ENCODE peak calls at places on chromosome 14, in nine cellular contexts. K, Q, N, R, J, A, H, L and U are unnamed samples.

GRCh38 chr14:85527006-85527405 is 2.9 kb upstream of the FLRT2 start:
- DNase-seq in J (peak), H (no peak), L (no peak), N (no peak), K (no peak), A (peak), Q (no peak), R (no peak), U (no peak)

GRCh38 chr14:64060648-64061096 is 207.9 kb downstream of the SYNE2 start:
- DNase-seq in H (peak), A (peak), Q (peak), J (no peak), N (peak), K (no peak), R (no peak), L (no peak), U (no peak)

GRCh38 chr14:38209572-38210159 is 2.0 kb downstream of the SSTR1 start:
- DNase-seq in L (peak), J (no peak), N (no peak), Q (no peak), R (peak), K (no peak), H (peak), A (peak), U (no peak)

GRCh38 chr14:71651228-71651627 is 281.0 kb upstream of the RGS6 start:
- DNase-seq in K (peak), A (peak), Q (no peak), L (no peak), R (no peak), N (no peak), J (peak), H (peak), U (no peak)

GRCh38 chr14:47935332-47935731 is 259.9 kb upstream of the MDGA2 start:
- DNase-seq in A (no peak), L (no peak), J (no peak), K (no peak), R (no peak), H (no peak), N (no peak), Q (no peak), U (no peak)

GRCh38 chr14:64303471-64303917 is 9.3 kb upstream of the ESR2 start:
- DNase-seq in R (no peak), Q (peak), H (peak), A (peak), L (no peak), J (peak), N (peak), K (no peak), U (peak)

GRCh38 chr14:95291859-95292542 is 27.7 kb downstream of the CLMN start:
- DNase-seq in A (peak), N (no peak), J (peak), Q (no peak), K (peak), L (no peak), R (peak), H (peak), U (no peak)

GRCh38 chr14:51868405-51868804 is 8.0 kb downstream of the GNG2 start:
- DNase-seq in J (no peak), H (no peak), Q (no peak), R (no peak), N (no peak), A (no peak), K (no peak), L (no peak), U (no peak)

GRCh38 chr14:60251877-60252276 is 2.9 kb downstream of the PPM1A start:
- DNase-seq in J (no peak), Q (no peak), R (no peak), A (no peak), K (no peak), L (no peak), N (no peak), H (no peak), U (no peak)

GRCh38 chr14:20417250-20418186 is 4.2 kb upstream of the TEP1 start:
- DNase-seq in R (no peak), Q (no peak), K (no peak), N (no peak), J (no peak), H (no peak), A (no peak), L (no peak), U (no peak)

GRCh38 chr14:22563987-22564386 is 25.0 kb downstream of the DAD1 start:
- DNase-seq in N (peak), H (no peak), K (no peak), A (no peak), J (no peak), Q (no peak), R (no peak), L (no peak), U (peak)

GRCh38 chr14:83870556-83870955 is 1659.4 kb upstream of the FLRT2 start:
- DNase-seq in L (no peak), J (no peak), A (no peak), K (no peak), R (no peak), N (no peak), H (peak), Q (no peak), U (no peak)

GRCh38 chr14:100109594-100109955 is 44.4 kb downstream of the EVL start:
- DNase-seq in L (no peak), A (no peak), H (no peak), N (no peak), R (no peak), K (no peak), J (no peak), Q (no peak), U (no peak)

GRCh38 chr14:29461131-29461530 is 466.5 kb downstream of the PRKD1 start:
- DNase-seq in Q (no peak), N (no peak), J (no peak), R (no peak), K (no peak), L (no peak), A (no peak), H (no peak), U (no peak)

GRCh38 chr14:77615231-77616132 is 955 bp downstream of the SPTLC2 start:
- DNase-seq in K (no peak), A (peak), Q (peak), N (no peak), R (no peak), J (peak), H (no peak), L (no peak), U (no peak)

GRCh38 chr14:101478796-101479410 is 82.4 kb upstream of the DIO3 start:
- DNase-seq in L (peak), A (no peak), R (no peak), Q (no peak), J (no peak), K (no peak), H (no peak), N (no peak), U (no peak)

GRCh38 chr14:67837011-67837624 is 17.5 kb downstream of the RAD51B start:
- DNase-seq in Q (peak), J (peak), L (no peak), A (peak), K (peak), N (peak), R (no peak), H (peak), U (peak)

DNA sequence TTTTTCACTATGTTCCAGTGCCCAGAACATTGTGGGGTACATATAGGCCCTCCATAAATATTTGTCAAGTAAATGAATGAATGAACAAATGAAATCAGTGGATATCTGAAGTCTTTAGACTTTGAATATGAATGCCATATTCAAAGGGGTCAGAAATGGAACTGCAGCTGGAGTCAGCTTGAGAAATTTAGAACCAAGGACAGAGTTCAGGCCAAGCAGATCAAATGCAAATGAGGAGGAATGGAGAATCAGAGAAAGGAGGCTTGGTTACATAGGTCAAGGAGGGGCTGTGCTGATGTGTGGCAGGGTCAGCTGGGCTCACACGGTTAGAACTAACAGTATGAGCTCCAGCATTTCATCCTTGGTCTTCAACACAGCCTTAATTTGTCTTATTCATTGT is 104.0 kb upstream of the SEL1L start:
- DNase-seq in K (no peak), J (no peak), N (no peak), R (no peak), L (no peak), Q (no peak), H (no peak), A (no peak), U (no peak)
- H3K4me3 ChIP-seq in K (no peak), J (no peak), N (no peak), R (no peak), L (no peak), Q (no peak), H (no peak), A (no peak), U (no peak)

GRCh38 chr14:69429643-69430042 is 31.2 kb downstream of the SLC39A9 start:
- DNase-seq in K (no peak), R (no peak), H (no peak), J (no peak), N (no peak), L (no peak), A (no peak), Q (no peak), U (no peak)
- TF ChIP-seq CTCF in K (no peak), R (no peak), H (no peak), J (no peak), N (no peak), L (no peak), A (no peak), Q (no peak), U (no peak)

GRCh38 chr14:105126970-105127307 is 41.6 kb downstream of the JAG2 start:
- DNase-seq in Q (no peak), L (no peak), R (no peak), K (no peak), A (no peak), N (no peak), H (no peak), J (no peak), U (no peak)

GRCh38 chr14:105124837-105125222 is 43.7 kb downstream of the JAG2 start:
- DNase-seq in L (no peak), J (no peak), Q (no peak), H (no peak), N (no peak), R (no peak), K (no peak), A (no peak), U (no peak)

GRCh38 chr14:105123266-105123665 is 45.3 kb downstream of the JAG2 start:
- DNase-seq in L (no peak), J (no peak), H (no peak), K (no peak), R (no peak), Q (no peak), N (no peak), A (no peak), U (no peak)

GRCh38 chr14:105126126-105126969 is 42.2 kb downstream of the JAG2 start:
- DNase-seq in N (no peak), A (no peak), H (no peak), J (no peak), R (no peak), Q (no peak), K (no peak), L (no peak), U (no peak)

DNA sequence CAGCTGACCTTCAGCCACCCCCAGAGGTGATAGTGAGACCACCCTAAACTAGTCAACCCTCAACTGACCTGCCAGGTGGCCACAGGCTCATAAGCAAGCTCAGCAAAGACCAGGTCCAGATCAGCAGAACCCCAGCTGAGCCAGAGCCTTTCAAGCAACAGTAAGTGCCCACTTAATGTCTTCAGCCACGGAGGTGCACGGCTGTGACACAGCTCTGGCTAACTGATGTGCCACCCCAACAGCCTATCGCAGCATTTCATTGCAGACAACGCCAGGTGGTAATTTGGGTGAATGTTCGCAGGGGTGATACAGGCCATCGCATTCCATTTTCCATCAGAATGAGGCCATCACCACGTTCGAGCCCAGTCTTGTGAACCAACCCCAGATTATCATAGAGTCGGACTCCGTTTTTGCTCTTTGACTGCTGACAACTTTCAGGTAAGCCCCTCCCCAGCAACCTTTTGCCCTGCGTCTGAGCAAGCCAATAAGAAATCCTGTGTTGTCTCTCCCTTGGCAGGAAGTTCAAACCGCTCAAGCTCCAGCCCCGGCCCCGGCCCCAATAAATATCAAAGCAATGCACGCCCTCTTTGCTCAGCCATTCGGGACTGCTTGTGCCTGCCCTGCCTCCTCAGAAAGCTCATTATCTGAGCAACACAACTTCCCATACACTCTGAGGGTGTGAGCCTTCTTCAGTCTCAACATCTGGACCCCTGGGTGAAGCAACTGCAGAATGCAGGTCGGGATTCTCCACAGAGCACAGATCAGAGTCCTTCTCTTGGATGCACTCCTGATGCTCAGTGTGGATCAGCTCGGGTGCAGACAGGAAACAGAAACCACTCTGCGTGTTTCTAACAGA is 44.4 kb downstream of the JAG2 start:
- DNase-seq in N (no peak), A (no peak), Q (no peak), K (no peak), J (no peak), R (no peak), L (no peak), H (peak), U (no peak)
- H3K4me3 ChIP-seq in N (no peak), A (no peak), Q (no peak), K (no peak), J (peak), R (no peak), L (no peak), H (no peak), U (no peak)

DNA sequence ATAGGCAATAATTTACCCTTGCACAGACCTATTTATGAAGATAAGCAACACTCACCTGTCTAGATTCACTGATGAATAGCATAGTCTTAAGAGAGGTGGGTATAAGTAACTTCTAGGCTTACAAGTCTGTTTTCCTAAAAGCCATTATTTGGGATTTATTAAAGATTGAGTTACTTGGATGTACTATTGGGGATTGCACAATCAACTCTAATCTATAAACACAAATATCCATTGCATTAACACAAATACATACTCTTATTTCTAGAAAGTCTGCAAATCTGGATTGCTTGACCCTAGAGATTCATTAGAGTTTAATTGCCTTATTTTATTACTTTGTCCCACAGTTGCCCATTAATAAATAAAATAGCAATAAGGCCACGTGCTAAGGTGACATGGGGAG is 148.1 kb upstream of the CCDC198 start:
- DNase-seq in R (no peak), K (no peak), Q (no peak), H (no peak), J (no peak), A (no peak), L (no peak), N (no peak), U (no peak)
- TF ChIP-seq CTCF in R (no peak), K (no peak), Q (no peak), H (no peak), J (no peak), A (no peak), L (no peak), N (no peak), U (no peak)